ENCODE peak calls at places on chromosome 15, in seven cellular contexts. V is fibroblast of lung, J is MM.1S, H is PC-3, D is mammary epithelial cell, N is K562, Y is HCT116. Z is an unnamed sample. For H3K36me3, the result is how much of the 10 kb centered on the place peaks cover.

GRCh38 chr15:37058316-37058985 is 41.9 kb downstream of the MEIS2 start:
- DNase-seq in H (no peak), Y (no peak), J (no peak), N (peak), V (peak), D (no peak), Z (peak)

GRCh38 chr15:70722266-70723123 is 40.9 kb downstream of the UACA start:
- DNase-seq in Y (peak), H (peak), J (peak), N (peak), D (no peak), V (peak), Z (peak)

GRCh38 chr15:64851503-64851840 is 9.8 kb downstream of the PLEKHO2 start:
- DNase-seq in D (no peak), V (peak), Y (no peak), J (no peak), H (no peak), N (no peak), Z (peak)

GRCh38 chr15:101453123-101454120 is 36.1 kb downstream of the PCSK6 start:
- DNase-seq in Y (no peak), H (no peak), J (no peak), N (no peak), V (no peak), D (no peak), Z (peak)

GRCh38 chr15:84915011-84915958 is 30.8 kb downstream of the SLC28A1 start:
- DNase-seq in H (peak), V (peak), N (peak), Y (peak), J (peak), D (peak), Z (no peak)

GRCh38 chr15:69493406-69493805 is 40.8 kb downstream of the RPLP1 start:
- DNase-seq in D (no peak), V (no peak), N (no peak), H (no peak), J (no peak), Y (no peak), Z (no peak)

GRCh38 chr15:96321422-96322391 is 8.8 kb upstream of the NR2F2 start:
- DNase-seq in H (peak), V (peak), N (no peak), Y (no peak), J (no peak), D (no peak), Z (peak)

GRCh38 chr15:29044506-29044905 is 158.7 kb downstream of the APBA2 start:
- DNase-seq in N (no peak), V (peak), D (no peak), H (no peak), J (no peak), Y (no peak), Z (no peak)

GRCh38 chr15:85421116-85421925 is 40.9 kb downstream of the AKAP13 start:
- DNase-seq in Y (no peak), H (no peak), J (no peak), D (no peak), N (no peak), V (peak), Z (no peak)

GRCh38 chr15:59993041-59993750 is 10.9 kb upstream of the FOXB1 start:
- DNase-seq in Y (no peak), N (no peak), J (no peak), V (no peak), D (no peak), H (no peak), Z (no peak)

GRCh38 chr15:84811828-84812227 is 5.3 kb upstream of the ALPK3 start:
- DNase-seq in N (no peak), D (no peak), J (no peak), Y (no peak), V (no peak), H (no peak), Z (no peak)

GRCh38 chr15:38874464-38874863 is 309.9 kb upstream of the RASGRP1 start:
- DNase-seq in H (no peak), J (no peak), D (peak), N (no peak), V (no peak), Y (no peak), Z (no peak)

GRCh38 chr15:69414702-69415161 is 583 bp downstream of the KIF23 start:
- DNase-seq in V (peak), N (peak), H (peak), Y (peak), J (peak), D (peak), Z (peak)

GRCh38 chr15:64892850-64893403 is 18.8 kb upstream of the ANKDD1A start:
- DNase-seq in N (no peak), V (no peak), H (no peak), Y (no peak), J (no peak), D (no peak), Z (no peak)

GRCh38 chr15:38176155-38176554 is 76.5 kb upstream of the SPRED1 start:
- DNase-seq in Y (no peak), J (peak), N (no peak), H (peak), V (peak), D (peak), Z (no peak)

GRCh38 chr15:49286649-49287394 is 116.8 kb downstream of the GALK2 start:
- DNase-seq in J (no peak), D (no peak), Y (no peak), N (no peak), H (no peak), V (peak), Z (no peak)

GRCh38 chr15:64251121-64251520 is 88.3 kb upstream of the PPIB start:
- DNase-seq in J (no peak), V (peak), D (no peak), N (no peak), Y (no peak), H (no peak), Z (no peak)

GRCh38 chr15:89136084-89136806 is 48.0 kb downstream of the ABHD2 start:
- DNase-seq in J (no peak), N (no peak), Y (no peak), H (no peak), D (no peak), V (no peak), Z (no peak)

GRCh38 chr15:23866832-23867231 is 179.7 kb upstream of the NDN start:
- DNase-seq in N (no peak), D (no peak), V (no peak), H (peak), Y (no peak), J (peak), Z (peak)

GRCh38 chr15:63436872-63437375 is 55.3 kb upstream of the CA12 start:
- DNase-seq in H (peak), J (peak), Y (no peak), D (peak), V (peak), N (peak), Z (peak)

DNA sequence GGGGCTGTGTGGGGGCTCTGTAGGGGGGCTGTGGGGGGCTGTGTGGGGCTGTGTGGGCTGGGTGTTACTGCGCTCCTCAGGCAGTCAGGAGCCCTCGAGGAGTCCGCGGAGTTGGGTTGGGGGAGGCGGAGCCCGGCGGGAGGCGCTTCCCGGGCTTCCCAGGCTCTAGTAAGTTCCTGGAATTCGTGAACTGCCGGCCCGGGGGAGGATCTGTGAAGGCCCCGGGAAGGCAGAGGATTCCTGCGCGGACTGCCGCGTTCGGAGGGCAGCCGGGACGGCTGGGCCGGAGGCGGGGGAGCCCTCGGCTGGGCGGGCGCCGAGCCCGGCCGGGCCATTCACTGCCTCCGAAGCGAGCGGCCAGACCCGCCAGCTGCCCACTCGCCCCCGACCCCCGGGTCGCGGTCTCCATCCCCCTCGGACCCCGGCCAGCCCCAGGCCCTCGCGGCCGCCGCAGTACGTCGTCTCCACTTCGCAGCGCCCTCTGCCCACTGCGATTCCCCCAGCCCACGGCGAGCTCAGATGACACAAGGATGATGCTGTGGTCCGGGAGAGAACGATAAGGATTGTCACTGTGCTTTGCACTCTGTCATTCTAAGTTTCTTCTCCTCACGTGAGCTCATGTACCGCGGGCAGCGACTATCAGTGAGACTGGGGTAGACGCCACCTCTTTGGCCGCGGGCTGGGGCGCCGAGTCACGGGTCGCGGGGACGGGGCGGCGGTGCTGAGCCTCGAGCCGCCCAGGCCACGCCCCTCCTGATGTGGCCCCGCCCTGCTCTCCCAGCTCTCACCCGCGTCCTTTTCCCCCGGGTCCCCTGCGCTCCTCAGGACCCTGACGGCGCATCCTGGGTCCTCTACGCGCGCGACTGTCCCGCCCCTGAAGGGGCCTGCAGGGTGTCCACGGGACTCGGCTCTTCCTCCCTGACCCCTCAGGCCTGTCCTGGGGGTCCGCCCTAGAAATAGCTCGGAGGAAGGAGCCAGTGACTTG is 65.3 kb downstream of the KLF13 start:
- DNase-seq in J (peak), Y (no peak), V (peak), D (peak), N (peak), H (peak), Z (peak)
- TF ChIP-seq EZH2 in J (no peak), Y (no peak), V (no peak), D (no peak), N (no peak), H (no peak), Z (peak)

GRCh38 chr15:44726568-44727461 is 9.5 kb upstream of the TRIM69 start:
- DNase-seq in J (peak), Y (peak), H (peak), N (peak), V (peak), D (peak), Z (no peak)
- H3K9ac ChIP-seq in J (peak), Y (peak), H (peak), N (peak), V (peak), D (peak), Z (no peak)

GRCh38 chr15:42166225-42166940 is 9.9 kb upstream of the PLA2G4F start:
- DNase-seq in D (no peak), H (no peak), Y (no peak), N (no peak), J (no peak), V (no peak), Z (no peak)

GRCh38 chr15:42172475-42172874 is 16.0 kb upstream of the PLA2G4F start:
- DNase-seq in D (no peak), J (no peak), V (no peak), N (no peak), Y (no peak), H (no peak), Z (no peak)

GRCh38 chr15:42171122-42171521 is 14.7 kb upstream of the PLA2G4F start:
- DNase-seq in D (no peak), J (peak), H (no peak), N (no peak), V (no peak), Y (no peak), Z (no peak)

GRCh38 chr15:42175671-42176070 is 19.2 kb upstream of the PLA2G4F start:
- DNase-seq in V (no peak), N (no peak), H (no peak), Y (no peak), D (no peak), J (no peak), Z (no peak)

DNA sequence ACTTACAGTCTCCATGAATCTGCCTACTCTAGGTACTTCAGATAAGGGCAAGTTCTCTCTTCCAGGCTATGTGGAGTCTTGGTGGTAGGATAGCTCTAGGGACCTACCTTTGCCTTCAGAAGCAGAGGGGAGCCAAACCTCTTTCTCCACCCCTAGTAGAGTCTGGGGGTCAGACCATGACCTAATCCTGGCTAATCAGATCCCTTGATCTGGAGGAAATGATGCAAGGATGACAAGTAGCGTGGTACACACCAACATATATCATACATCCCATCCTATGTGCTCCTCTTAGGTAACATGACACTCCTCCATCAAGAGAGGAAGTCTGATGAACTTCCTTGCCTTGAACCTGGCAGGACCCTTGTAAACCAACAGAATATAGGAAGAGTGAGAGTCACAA is 15.4 kb upstream of the PLA2G4F start:
- DNase-seq in N (no peak), Y (no peak), H (no peak), D (no peak), J (no peak), V (no peak), Z (no peak)
- H3K36me3 ChIP-seq in N (half or more), Y (under half), H (under half), D (under half), J (under half), V (under half), Z (under half)

DNA sequence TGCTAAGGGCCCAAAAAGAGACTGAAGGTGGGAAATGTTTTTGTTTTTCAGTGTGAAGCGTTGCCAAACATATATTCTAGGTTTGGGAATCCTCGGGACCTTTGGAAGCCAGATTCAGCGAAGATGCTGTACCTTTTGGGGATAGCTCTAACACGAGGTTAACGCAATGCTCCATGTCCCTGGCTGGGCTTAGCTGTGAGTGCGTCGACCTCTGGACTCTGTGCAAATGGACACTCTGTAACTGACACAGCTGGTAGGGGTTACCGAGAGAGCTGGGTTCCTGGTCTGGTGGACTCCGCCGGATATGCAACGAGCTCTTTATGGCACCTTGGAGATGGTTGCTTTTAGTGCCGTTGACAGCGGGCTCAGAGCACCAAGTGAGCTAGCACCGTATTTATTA is 724 bp upstream of the SH3GL3 start:
- DNase-seq in Y (no peak), V (no peak), H (no peak), N (no peak), J (no peak), D (no peak), Z (no peak)
- TF ChIP-seq EZH2 in Y (no peak), V (no peak), H (no peak), N (no peak), J (no peak), D (no peak), Z (no peak)

GRCh38 chr15:81270188-81270587 is 53.8 kb downstream of the STARD5 start:
- DNase-seq in V (no peak), Y (no peak), J (no peak), N (no peak), H (no peak), D (no peak), Z (no peak)
- H3K9ac ChIP-seq in V (no peak), Y (no peak), J (no peak), N (no peak), H (no peak), D (no peak), Z (no peak)

DNA sequence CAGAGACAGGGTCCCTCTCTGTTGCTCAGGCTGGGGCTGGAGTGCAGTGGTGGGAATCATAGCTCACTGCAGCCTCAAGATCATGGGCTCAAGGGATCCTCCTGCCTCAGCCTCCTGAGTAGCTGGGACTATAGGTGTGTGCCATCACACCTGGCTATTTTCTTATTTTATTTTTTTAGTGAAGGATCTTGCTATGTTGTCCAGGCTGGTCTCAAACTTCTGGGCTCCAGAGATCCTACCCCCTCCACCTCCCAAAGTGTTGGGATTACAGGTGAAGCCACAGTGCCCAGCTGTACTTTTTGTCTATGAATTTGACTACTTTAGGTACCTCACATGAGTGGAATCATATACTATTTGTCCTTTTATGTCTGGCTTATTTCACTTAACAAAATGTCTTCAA is 49.1 kb upstream of the SPPL2A start:
- DNase-seq in H (no peak), N (no peak), V (no peak), J (no peak), Y (no peak), D (no peak), Z (no peak)
- H3K36me3 ChIP-seq in H (under half), N (under half), V (under half), J (under half), Y (under half), D (under half), Z (under half)

GRCh38 chr15:58063612-58064011 is 1.9 kb downstream of the ALDH1A2 start:
- DNase-seq in V (no peak), D (no peak), J (no peak), H (no peak), N (no peak), Y (no peak), Z (no peak)
- TF ChIP-seq EZH2 in V (no peak), D (no peak), J (no peak), H (no peak), N (no peak), Y (no peak), Z (no peak)

GRCh38 chr15:74006774-74007639 is 12.5 kb downstream of the PML start:
- DNase-seq in J (no peak), D (no peak), Y (no peak), H (no peak), V (no peak), N (no peak), Z (no peak)
- H3K9ac ChIP-seq in J (no peak), D (no peak), Y (no peak), H (no peak), V (no peak), N (no peak), Z (no peak)

GRCh38 chr15:41072013-41072412 is 44.1 kb downstream of the INO80 start:
- DNase-seq in V (no peak), N (no peak), H (no peak), J (no peak), Y (no peak), D (no peak), Z (no peak)
- H3K36me3 ChIP-seq in V (under half), N (half or more), H (half or more), J (under half), Y (half or more), D (under half), Z (under half)

DNA sequence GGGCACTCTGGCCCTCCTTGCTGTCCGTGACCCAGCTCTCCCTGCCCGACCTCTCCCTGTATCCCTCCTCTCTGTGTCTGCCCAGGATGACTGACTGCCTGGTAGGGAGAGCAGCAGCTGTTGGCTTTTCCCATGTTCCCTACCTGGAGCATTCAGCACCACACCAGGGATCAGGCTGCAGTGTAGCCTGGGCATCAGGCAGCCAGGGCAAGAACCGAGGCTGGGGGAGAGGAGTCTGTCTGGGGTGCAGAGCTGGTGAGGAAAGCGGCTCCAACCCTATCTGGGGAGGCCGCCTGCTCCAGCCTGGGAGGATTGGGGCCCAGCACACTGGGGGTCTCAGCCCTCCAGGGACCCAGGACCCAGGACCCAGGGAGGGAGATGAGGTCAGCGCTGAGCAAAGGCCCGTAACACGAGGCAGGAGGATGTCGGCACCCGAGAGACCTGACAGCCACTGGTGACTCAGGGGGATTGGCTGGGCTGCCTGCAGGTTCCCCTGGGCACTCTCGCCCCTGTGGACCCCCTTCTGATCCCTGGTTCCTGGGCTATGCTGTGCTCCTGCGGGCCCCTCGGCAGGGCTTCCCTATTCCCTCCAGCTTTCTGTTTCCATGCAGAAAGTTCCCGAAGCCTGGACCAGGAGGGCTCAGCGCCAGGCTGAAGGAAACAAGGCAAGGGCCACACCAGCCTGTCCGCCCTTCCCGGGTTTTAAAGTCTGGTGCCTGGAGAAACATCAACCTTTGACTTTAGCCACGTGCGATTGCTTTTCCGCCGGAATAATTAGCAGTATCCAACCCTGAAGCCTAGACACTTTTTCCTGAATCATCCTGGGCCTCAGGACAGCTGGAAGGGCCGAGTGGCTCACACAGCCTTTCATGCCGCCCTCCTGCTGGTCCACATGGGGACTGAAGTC is 128.2 kb upstream of the MEF2A start:
- DNase-seq in J (no peak), H (no peak), N (no peak), D (no peak), Y (no peak), V (no peak), Z (no peak)
- TF ChIP-seq EZH2 in J (no peak), H (no peak), N (no peak), D (no peak), Y (no peak), V (no peak), Z (no peak)

Z was measured in neural progenitor cell.